ENCODE peak calls at places on chromosomes 7 and 10, in five cellular contexts. E, W, L, X and C are unnamed samples.
A peak's percentile ranks its signal among the peaks of the same experiment; 100 is the strongest.

GRCh38 chr10:34488476-34489130 is 326.5 kb downstream of the PARD3 start:
- DNase-seq in E (no peak), W (no peak), L (no peak), X (no peak), C (no peak)

GRCh38 chr7:12504144-12504543 is 66.4 kb upstream of the SCIN start:
- DNase-seq in E (no peak), W (no peak), L (no peak), X (no peak), C (no peak)

GRCh38 chr10:34498821-34499220 is 316.3 kb downstream of the PARD3 start:
- DNase-seq in E (no peak), W (no peak), L (no peak), X (no peak), C (no peak)

GRCh38 chr7:91266067-91266930 is 2.1 kb downstream of the FZD1 start:
- DNase-seq in E (no peak), W (no peak), L (no peak), X (no peak), C (no peak)

GRCh38 chr7:71817931-71818330 is 594.2 kb downstream of the CALN1 start:
- DNase-seq in E (no peak), W (no peak), L (no peak), X (no peak), C (no peak)

GRCh38 chr10:79229830-79230562 is 117.3 kb upstream of the PPIF start:
- DNase-seq in E (no peak), W (no peak), L (no peak), X (no peak), C (no peak)

GRCh38 chr10:100826983-100827818 is 81.8 kb downstream of the PAX2 start:
- DNase-seq in E (peak; percentile 72), W (peak; percentile 61), L (peak; percentile 42), X (no peak), C (peak; percentile 4)

GRCh38 chr7:140230862-140231778 is 54.3 kb upstream of the KDM7A start:
- DNase-seq in E (peak; percentile 93), W (peak; percentile 86), L (no peak), X (peak; percentile 71), C (peak; percentile 18)

GRCh38 chr10:76114556-76114955 is 683.1 kb downstream of the LRMDA start:
- DNase-seq in E (peak; percentile 24), W (no peak), L (no peak), X (no peak), C (no peak)

GRCh38 chr7:103540986-103541385 is 95.0 kb upstream of the SLC26A5 start:
- DNase-seq in E (no peak), W (no peak), L (no peak), X (no peak), C (peak; percentile 94)

GRCh38 chr7:133431134-133431711 is 178.3 kb downstream of the EXOC4 start:
- DNase-seq in E (no peak), W (no peak), L (peak; percentile 45), X (no peak), C (no peak)

GRCh38 chr7:29309041-29309860 is 114.7 kb downstream of the CHN2 start:
- DNase-seq in E (peak; percentile 51), W (peak; percentile 10), L (peak; percentile 38), X (no peak), C (no peak)

GRCh38 chr10:122307669-122308486 is 36.8 kb downstream of the BTBD16 start:
- DNase-seq in E (peak; percentile 11), W (no peak), L (peak; percentile 98), X (no peak), C (no peak)